ENCODE peak calls at places on chromosomes 7 and 10, in seven cellular contexts. M, V, E, L, B, D and K are unnamed samples.
A peak's percentile ranks its signal among the peaks of the same experiment; 100 is the strongest.

GRCh38 chr10:48523820-48524758 is 80.8 kb downstream of the ARHGAP22 start:
- DNase-seq in B (no peak), D (no peak), M (no peak), L (no peak), E (no peak), V (no peak), K (peak; percentile 22)

GRCh38 chr7:32257632-32258031 is 187.4 kb upstream of the PDE1C start:
- DNase-seq in E (no peak), D (no peak), M (no peak), V (no peak), B (no peak), L (no peak), K (no peak)

GRCh38 chr10:71486465-71487114 is 89.9 kb downstream of the CDH23 start:
- DNase-seq in B (no peak), M (no peak), L (no peak), D (peak; percentile 14), E (no peak), V (no peak), K (peak; percentile 10)

GRCh38 chr10:74056081-74056818 is 58.3 kb downstream of the VCL start:
- DNase-seq in M (no peak), E (no peak), V (no peak), L (no peak), D (peak; percentile 84), B (no peak), K (peak; percentile 70)

GRCh38 chr10:98694014-98694413 is 247.3 kb upstream of the HPS1 start:
- DNase-seq in L (no peak), E (no peak), M (no peak), B (no peak), V (no peak), D (no peak), K (no peak)

GRCh38 chr7:117993377-117994003 is 120.2 kb upstream of the CTTNBP2 start:
- DNase-seq in B (no peak), L (no peak), E (no peak), V (no peak), D (peak; percentile 54), M (no peak), K (peak; percentile 51)

GRCh38 chr10:47137311-47137851 is 162.6 kb upstream of the GDF10 start:
- DNase-seq in E (no peak), L (no peak), M (no peak), B (no peak), V (peak; percentile 29), D (peak; percentile 89), K (peak; percentile 78)

GRCh38 chr10:23291551-23292334 is 52.9 kb downstream of the C10orf67 start:
- DNase-seq in V (no peak), L (no peak), B (no peak), M (no peak), D (no peak), E (no peak), K (no peak)

GRCh38 chr10:1625079-1625478 is 112.2 kb downstream of the ADARB2 start:
- DNase-seq in L (no peak), D (no peak), V (no peak), E (no peak), M (no peak), B (no peak), K (no peak)